ENCODE peak calls at places on chromosomes 6 and 20, in nine cellular contexts. One of them, this sample, is unnamed.

GRCh38 chr6:89483111-89483720 is 50.3 kb downstream of the ANKRD6 start:
- DNase-seq in dermis microvascular lymphatic vessel endothelial cell: no peak
- DNase-seq in ELR: no peak
- DNase-seq in NCI-H1105 treated with DMSO at 0.1 percent for 48 hours: no peak
- DNase-seq in left cardiac atrium: peak
- DNase-seq in RWPE1: no peak
- DNase-seq in heart right ventricle: peak
- DNase-seq in SK-MEL-5: no peak
- DNase-seq in posterior cingulate gyrus: no peak
- DNase-seq in this sample: no peak

GRCh38 chr6:22827760-22828159 is 258.4 kb downstream of the HDGFL1 start:
- DNase-seq in posterior cingulate gyrus: no peak
- DNase-seq in NCI-H1105 treated with DMSO at 0.1 percent for 48 hours: no peak
- DNase-seq in left cardiac atrium: no peak
- DNase-seq in dermis microvascular lymphatic vessel endothelial cell: no peak
- DNase-seq in RWPE1: no peak
- DNase-seq in SK-MEL-5: no peak
- DNase-seq in ELR: no peak
- DNase-seq in heart right ventricle: no peak
- DNase-seq in this sample: no peak

GRCh38 chr6:17227403-17227802 is 53.8 kb upstream of the RBM24 start:
- DNase-seq in heart right ventricle: no peak
- DNase-seq in dermis microvascular lymphatic vessel endothelial cell: no peak
- DNase-seq in left cardiac atrium: no peak
- DNase-seq in NCI-H1105 treated with DMSO at 0.1 percent for 48 hours: no peak
- DNase-seq in posterior cingulate gyrus: no peak
- DNase-seq in SK-MEL-5: no peak
- DNase-seq in RWPE1: no peak
- DNase-seq in ELR: no peak
- DNase-seq in this sample: no peak

GRCh38 chr20:35344354-35344837 is 52.2 kb upstream of the FAM83C start:
- DNase-seq in NCI-H1105 treated with DMSO at 0.1 percent for 48 hours: no peak
- DNase-seq in heart right ventricle: peak
- DNase-seq in posterior cingulate gyrus: no peak
- DNase-seq in dermis microvascular lymphatic vessel endothelial cell: peak
- DNase-seq in ELR: peak
- DNase-seq in left cardiac atrium: peak
- DNase-seq in RWPE1: peak
- DNase-seq in SK-MEL-5: no peak
- DNase-seq in this sample: no peak

GRCh38 chr20:16035576-16035975 is 537.7 kb downstream of the KIF16B start:
- DNase-seq in ELR: no peak
- DNase-seq in posterior cingulate gyrus: no peak
- DNase-seq in NCI-H1105 treated with DMSO at 0.1 percent for 48 hours: no peak
- DNase-seq in dermis microvascular lymphatic vessel endothelial cell: no peak
- DNase-seq in RWPE1: no peak
- DNase-seq in heart right ventricle: no peak
- DNase-seq in left cardiac atrium: no peak
- DNase-seq in SK-MEL-5: no peak
- DNase-seq in this sample: no peak

GRCh38 chr6:168193816-168194701 is 115.0 kb upstream of the FRMD1 start:
- DNase-seq in RWPE1: no peak
- DNase-seq in posterior cingulate gyrus: no peak
- DNase-seq in dermis microvascular lymphatic vessel endothelial cell: no peak
- DNase-seq in heart right ventricle: no peak
- DNase-seq in NCI-H1105 treated with DMSO at 0.1 percent for 48 hours: no peak
- DNase-seq in SK-MEL-5: no peak
- DNase-seq in left cardiac atrium: no peak
- DNase-seq in ELR: no peak
- DNase-seq in this sample: no peak

GRCh38 chr6:91097316-91097878 is 510.5 kb upstream of the MAP3K7 start:
- DNase-seq in posterior cingulate gyrus: peak
- DNase-seq in SK-MEL-5: no peak
- DNase-seq in RWPE1: no peak
- DNase-seq in heart right ventricle: peak
- DNase-seq in ELR: no peak
- DNase-seq in left cardiac atrium: peak
- DNase-seq in dermis microvascular lymphatic vessel endothelial cell: no peak
- DNase-seq in NCI-H1105 treated with DMSO at 0.1 percent for 48 hours: peak
- DNase-seq in this sample: no peak

GRCh38 chr6:119110601-119111548 is 32.4 kb upstream of the FAM184A start:
- DNase-seq in posterior cingulate gyrus: no peak
- DNase-seq in heart right ventricle: no peak
- DNase-seq in NCI-H1105 treated with DMSO at 0.1 percent for 48 hours: peak
- DNase-seq in dermis microvascular lymphatic vessel endothelial cell: peak
- DNase-seq in SK-MEL-5: peak
- DNase-seq in left cardiac atrium: no peak
- DNase-seq in RWPE1: peak
- DNase-seq in ELR: peak
- DNase-seq in this sample: peak

GRCh38 chr6:85482206-85483040 is 32.5 kb downstream of the NT5E start:
- DNase-seq in NCI-H1105 treated with DMSO at 0.1 percent for 48 hours: no peak
- DNase-seq in heart right ventricle: no peak
- DNase-seq in left cardiac atrium: no peak
- DNase-seq in RWPE1: no peak
- DNase-seq in SK-MEL-5: no peak
- DNase-seq in posterior cingulate gyrus: no peak
- DNase-seq in dermis microvascular lymphatic vessel endothelial cell: no peak
- DNase-seq in ELR: no peak
- DNase-seq in this sample: no peak

GRCh38 chr6:170147832-170148708 is 142.8 kb downstream of the DLL1 start:
- DNase-seq in NCI-H1105 treated with DMSO at 0.1 percent for 48 hours: no peak
- DNase-seq in dermis microvascular lymphatic vessel endothelial cell: no peak
- DNase-seq in SK-MEL-5: no peak
- DNase-seq in heart right ventricle: no peak
- DNase-seq in left cardiac atrium: no peak
- DNase-seq in posterior cingulate gyrus: peak
- DNase-seq in RWPE1: no peak
- DNase-seq in ELR: no peak
- DNase-seq in this sample: no peak

GRCh38 chr20:41309817-41310216 is 7.7 kb downstream of the ZHX3 start:
- DNase-seq in SK-MEL-5: no peak
- DNase-seq in RWPE1: peak
- DNase-seq in left cardiac atrium: no peak
- DNase-seq in NCI-H1105 treated with DMSO at 0.1 percent for 48 hours: no peak
- DNase-seq in ELR: peak
- DNase-seq in dermis microvascular lymphatic vessel endothelial cell: no peak
- DNase-seq in posterior cingulate gyrus: no peak
- DNase-seq in heart right ventricle: no peak
- DNase-seq in this sample: no peak

GRCh38 chr6:38341501-38341900 is 298.2 kb downstream of the BTBD9 start:
- DNase-seq in dermis microvascular lymphatic vessel endothelial cell: no peak
- DNase-seq in heart right ventricle: no peak
- DNase-seq in posterior cingulate gyrus: no peak
- DNase-seq in NCI-H1105 treated with DMSO at 0.1 percent for 48 hours: no peak
- DNase-seq in left cardiac atrium: no peak
- DNase-seq in RWPE1: no peak
- DNase-seq in SK-MEL-5: no peak
- DNase-seq in ELR: no peak
- DNase-seq in this sample: no peak

GRCh38 chr6:8203337-8203736 is 101.0 kb upstream of the EEF1E1 start:
- DNase-seq in posterior cingulate gyrus: no peak
- DNase-seq in dermis microvascular lymphatic vessel endothelial cell: no peak
- DNase-seq in RWPE1: no peak
- DNase-seq in left cardiac atrium: no peak
- DNase-seq in ELR: no peak
- DNase-seq in heart right ventricle: no peak
- DNase-seq in NCI-H1105 treated with DMSO at 0.1 percent for 48 hours: no peak
- DNase-seq in SK-MEL-5: no peak
- DNase-seq in this sample: no peak

GRCh38 chr6:16527691-16528090 is 233.6 kb downstream of the ATXN1 start:
- DNase-seq in dermis microvascular lymphatic vessel endothelial cell: no peak
- DNase-seq in left cardiac atrium: no peak
- DNase-seq in NCI-H1105 treated with DMSO at 0.1 percent for 48 hours: no peak
- DNase-seq in RWPE1: no peak
- DNase-seq in ELR: no peak
- DNase-seq in heart right ventricle: no peak
- DNase-seq in SK-MEL-5: peak
- DNase-seq in posterior cingulate gyrus: no peak
- DNase-seq in this sample: no peak

GRCh38 chr6:142279350-142280180 is 22.2 kb upstream of the ADGRG6 start:
- DNase-seq in heart right ventricle: no peak
- DNase-seq in left cardiac atrium: no peak
- DNase-seq in SK-MEL-5: no peak
- DNase-seq in dermis microvascular lymphatic vessel endothelial cell: no peak
- DNase-seq in posterior cingulate gyrus: no peak
- DNase-seq in ELR: peak
- DNase-seq in NCI-H1105 treated with DMSO at 0.1 percent for 48 hours: no peak
- DNase-seq in RWPE1: peak
- DNase-seq in this sample: no peak

GRCh38 chr20:48489656-48490055 is 338.1 kb downstream of the PREX1 start:
- DNase-seq in ELR: no peak
- DNase-seq in left cardiac atrium: no peak
- DNase-seq in dermis microvascular lymphatic vessel endothelial cell: no peak
- DNase-seq in heart right ventricle: no peak
- DNase-seq in SK-MEL-5: no peak
- DNase-seq in RWPE1: no peak
- DNase-seq in posterior cingulate gyrus: peak
- DNase-seq in NCI-H1105 treated with DMSO at 0.1 percent for 48 hours: peak
- DNase-seq in this sample: no peak

GRCh38 chr6:133945158-133945557 is 7.9 kb upstream of the TBPL1 start:
- DNase-seq in RWPE1: no peak
- DNase-seq in ELR: peak
- DNase-seq in dermis microvascular lymphatic vessel endothelial cell: no peak
- DNase-seq in SK-MEL-5: peak
- DNase-seq in left cardiac atrium: no peak
- DNase-seq in heart right ventricle: no peak
- DNase-seq in posterior cingulate gyrus: no peak
- DNase-seq in NCI-H1105 treated with DMSO at 0.1 percent for 48 hours: no peak
- DNase-seq in this sample: no peak

GRCh38 chr6:136669299-136669699 is 119.1 kb upstream of the MAP7 start:
- DNase-seq in dermis microvascular lymphatic vessel endothelial cell: peak
- DNase-seq in SK-MEL-5: no peak
- DNase-seq in RWPE1: peak
- DNase-seq in left cardiac atrium: no peak
- DNase-seq in posterior cingulate gyrus: no peak
- DNase-seq in ELR: peak
- DNase-seq in NCI-H1105 treated with DMSO at 0.1 percent for 48 hours: peak
- DNase-seq in heart right ventricle: no peak
- DNase-seq in this sample: peak

GRCh38 chr6:38508286-38508685 is 131.4 kb downstream of the BTBD9 start:
- DNase-seq in RWPE1: no peak
- DNase-seq in ELR: no peak
- DNase-seq in SK-MEL-5: no peak
- DNase-seq in posterior cingulate gyrus: no peak
- DNase-seq in dermis microvascular lymphatic vessel endothelial cell: no peak
- DNase-seq in heart right ventricle: no peak
- DNase-seq in left cardiac atrium: no peak
- DNase-seq in NCI-H1105 treated with DMSO at 0.1 percent for 48 hours: no peak
- DNase-seq in this sample: no peak